ENCODE peak calls at places on chromosomes 11 and 22, in eight cellular contexts. H is SK-N-SH, F is Panc1, Y is spleen, Q is GM12891, C is HL-60, S is HepG2, X is stomach. A is an unnamed sample.

GRCh38 chr11:119759747-119760412 is 30.9 kb upstream of the NECTIN1 start:
- DNase-seq in H (no peak), F (no peak), Y (peak; percentile 35), Q (no peak), C (no peak), S (no peak), X (no peak), A (no peak)

GRCh38 chr22:40817737-40818136 is 1.4 kb downstream of the SLC25A17 start:
- DNase-seq in H (no peak), F (no peak), Y (no peak), Q (no peak), C (no peak), S (no peak), X (no peak), A (no peak)

GRCh38 chr11:12263141-12263693 is 114.2 kb upstream of the PARVA start:
- DNase-seq in H (peak; percentile 66), F (no peak), Y (no peak), Q (no peak), C (no peak), S (no peak), X (no peak), A (peak; percentile 79)

GRCh38 chr22:35140879-35141745 is 75.2 kb downstream of the ISX start:
- DNase-seq in H (peak; percentile 23), F (no peak), Y (peak; percentile 50), Q (peak; percentile 43), C (no peak), S (no peak), X (no peak), A (peak; percentile 57)

GRCh38 chr11:105611414-105611813 is 1.5 kb downstream of the GRIA4 start:
- DNase-seq in H (peak; percentile 8), F (no peak), Y (no peak), Q (no peak), C (no peak), S (no peak), X (no peak), A (no peak)

GRCh38 chr11:65066805-65067291 is 8.5 kb upstream of the NAALADL1 start:
- DNase-seq in H (no peak), F (no peak), Y (no peak), Q (no peak), C (no peak), S (no peak), X (no peak), A (no peak)

GRCh38 chr11:121571466-121571865 is 118.7 kb upstream of the SORL1-AS1 start:
- DNase-seq in H (no peak), F (no peak), Y (no peak), Q (no peak), C (no peak), S (no peak), X (no peak), A (no peak)

GRCh38 chr11:34356576-34356917 is 1.3 kb downstream of the ABTB2 start:
- DNase-seq in H (no peak), F (no peak), Y (no peak), Q (no peak), C (no peak), S (no peak), X (no peak), A (no peak)

GRCh38 chr11:62923634-62924411 is 2.7 kb upstream of the CHRM1 start:
- DNase-seq in H (no peak), F (no peak), Y (no peak), Q (peak; percentile 44), C (no peak), S (no peak), X (no peak), A (peak; percentile 44)

GRCh38 chr11:121687961-121688566 is 235.3 kb upstream of the SORL1-AS1 start:
- DNase-seq in H (no peak), F (no peak), Y (no peak), Q (no peak), C (no peak), S (no peak), X (no peak), A (no peak)

GRCh38 chr11:106224172-106224571 is 146.7 kb downstream of the AASDHPPT start:
- DNase-seq in H (no peak), F (no peak), Y (no peak), Q (no peak), C (no peak), S (no peak), X (no peak), A (no peak)

GRCh38 chr11:47399860-47400812 is 8.3 kb upstream of the SLC39A13 start:
- DNase-seq in H (peak; percentile 82), F (no peak), Y (peak; percentile 92), Q (peak; percentile 67), C (peak; percentile 37), S (no peak), X (no peak), A (peak; percentile 89)

GRCh38 chr11:17547051-17547577 is at the start of gene OTOG:
- DNase-seq in H (peak; percentile 42), F (no peak), Y (no peak), Q (no peak), C (no peak), S (no peak), X (no peak), A (peak; percentile 30)

GRCh38 chr11:44286268-44286880 is 23.6 kb downstream of the ALX4 start:
- DNase-seq in H (peak; percentile 86), F (peak; percentile 47), Y (peak; percentile 87), Q (peak; percentile 81), C (peak; percentile 69), S (peak; percentile 35), X (peak; percentile 41), A (peak; percentile 86)

GRCh38 chr11:88175004-88175706 is at the start of gene RAB38:
- DNase-seq in H (peak; percentile 6), F (no peak), Y (peak; percentile 77), Q (no peak), C (no peak), S (no peak), X (peak; percentile 64), A (peak; percentile 26)

GRCh38 chr11:131192628-131193027 is 177.8 kb upstream of the NTM start:
- DNase-seq in H (no peak), F (no peak), Y (no peak), Q (no peak), C (no peak), S (no peak), X (no peak), A (no peak)

GRCh38 chr11:131198161-131198560 is 172.3 kb upstream of the NTM start:
- DNase-seq in H (no peak), F (no peak), Y (no peak), Q (no peak), C (no peak), S (no peak), X (no peak), A (no peak)

GRCh38 chr11:131193101-131193501 is 177.3 kb upstream of the NTM start:
- DNase-seq in H (no peak), F (no peak), Y (no peak), Q (no peak), C (no peak), S (no peak), X (no peak), A (no peak)

GRCh38 chr11:131198646-131199285 is 171.6 kb upstream of the NTM start:
- DNase-seq in H (peak; percentile 63), F (no peak), Y (no peak), Q (no peak), C (no peak), S (no peak), X (no peak), A (no peak)

DNA sequence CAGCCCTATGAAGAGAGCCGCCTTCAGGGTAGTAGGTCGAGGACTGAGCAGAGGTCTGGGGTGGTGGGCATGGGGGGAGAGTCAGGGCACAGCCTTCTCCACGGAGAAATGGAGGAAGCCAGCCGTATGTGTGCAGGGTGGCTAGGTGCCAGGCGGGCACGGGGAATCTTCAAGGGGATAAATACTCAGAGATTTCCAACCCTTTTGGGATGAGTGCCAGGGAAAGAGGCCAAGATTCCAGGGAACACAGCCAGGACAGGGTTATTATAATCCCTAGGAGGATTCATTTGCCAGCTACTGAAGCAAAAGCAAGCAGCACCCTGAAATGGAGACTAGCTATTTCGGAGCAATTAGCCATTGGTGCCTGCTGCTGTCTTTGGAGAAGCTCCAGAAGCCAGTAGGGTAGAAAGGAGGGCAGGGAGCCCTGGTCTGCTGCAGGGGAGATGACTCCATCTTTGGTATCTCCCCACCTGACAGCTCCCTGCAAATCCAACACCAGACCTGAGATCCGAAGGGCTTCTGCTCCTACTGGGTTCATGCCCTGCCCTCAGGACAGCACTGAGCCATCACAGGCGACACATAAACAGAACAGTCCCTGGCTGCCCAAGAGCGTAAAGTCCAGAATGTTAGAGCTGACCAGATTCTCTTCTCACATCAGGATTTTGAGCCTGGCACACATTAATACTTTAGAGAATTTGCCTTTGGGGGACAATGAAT is 174.5 kb upstream of the NTM start:
- DNase-seq in H (peak; percentile 76), F (no peak), Y (no peak), Q (no peak), C (no peak), S (no peak), X (peak; percentile 71), A (no peak)
- TF ChIP-seq POLR2AphosphoS5 in H (no peak), F (no peak), Y (no peak), Q (no peak), C (no peak), S (no peak), X (no peak), A (no peak)

GRCh38 chr11:46122955-46123354 is 1.7 kb upstream of the PHF21A start:
- DNase-seq in H (no peak), F (no peak), Y (no peak), Q (no peak), C (no peak), S (peak; percentile 27), X (no peak), A (no peak)

GRCh38 chr11:46121724-46122477 is 647 bp upstream of the PHF21A start:
- DNase-seq in H (peak; percentile 79), F (no peak), Y (peak; percentile 93), Q (no peak), C (peak; percentile 81), S (peak; percentile 82), X (peak; percentile 82), A (peak; percentile 60)

GRCh38 chr11:46120711-46121327 is 435 bp downstream of the PHF21A start:
- DNase-seq in H (peak; percentile 73), F (no peak), Y (peak; percentile 74), Q (no peak), C (peak; percentile 45), S (peak; percentile 41), X (peak; percentile 43), A (peak; percentile 26)

GRCh38 chr11:46120361-46120710 is 918 bp downstream of the PHF21A start:
- DNase-seq in H (no peak), F (no peak), Y (peak; percentile 86), Q (no peak), C (peak; percentile 7), S (no peak), X (no peak), A (no peak)

GRCh38 chr11:46121328-46121723 is at the start of gene PHF21A:
- DNase-seq in H (peak; percentile 92), F (no peak), Y (peak; percentile 98), Q (peak; percentile 74), C (peak; percentile 90), S (peak; percentile 76), X (peak; percentile 93), A (peak; percentile 89)
- TF ChIP-seq POLR2AphosphoS5 in H (peak; percentile 44), F (no peak), Y (peak; percentile 86), Q (no peak), C (no peak), S (peak; percentile 58), X (peak; percentile 88), A (peak; percentile 41)

GRCh38 chr22:31098633-31099110 is 8.7 kb downstream of the SELENOM start:
- DNase-seq in H (peak; percentile 58), F (no peak), Y (peak; percentile 69), Q (no peak), C (no peak), S (no peak), X (peak; percentile 54), A (peak; percentile 89)
- TF ChIP-seq POLR2AphosphoS5 in H (no peak), F (no peak), Y (peak; percentile 44), Q (no peak), C (no peak), S (no peak), X (no peak), A (no peak)

GRCh38 chr11:117979481-117980211 is 6.5 kb upstream of the IL10RA start:
- DNase-seq in H (no peak), F (no peak), Y (peak; percentile 71), Q (no peak), C (peak; percentile 73), S (no peak), X (no peak), A (no peak)
- TF ChIP-seq POLR2AphosphoS5 in H (no peak), F (no peak), Y (peak; percentile 19), Q (no peak), C (no peak), S (no peak), X (peak; percentile 5), A (no peak)